ENCODE peak calls at places on chromosome 2, in four cellular contexts. W, H, V and F are unnamed samples.

GRCh38 chr2:156322681-156323211 is 9.8 kb downstream of the NR4A2 start:
- DNase-seq in H (no peak), W (no peak), V (no peak), F (no peak)

GRCh38 chr2:239311132-239312040 is 89.4 kb downstream of the HDAC4 start:
- DNase-seq in W (no peak), V (no peak), H (no peak), F (no peak)

GRCh38 chr2:239676716-239677454 is 276.1 kb upstream of the HDAC4 start:
- DNase-seq in H (no peak), V (no peak), W (no peak), F (no peak)

GRCh38 chr2:240362216-240362755 is 73.2 kb upstream of the GPC1 start:
- DNase-seq in V (no peak), H (no peak), W (no peak), F (no peak)

GRCh38 chr2:72864500-72864899 is 22.7 kb upstream of the SPR start:
- DNase-seq in W (no peak), V (no peak), H (peak), F (no peak)

GRCh38 chr2:120344991-120345975 is 653 bp upstream of the INHBB start:
- DNase-seq in W (no peak), V (no peak), H (no peak), F (no peak)

GRCh38 chr2:29966256-29966655 is 44.9 kb upstream of the ALK start:
- DNase-seq in H (no peak), V (no peak), W (no peak), F (no peak)

GRCh38 chr2:11788725-11789124 is 42.3 kb downstream of the LPIN1 start:
- DNase-seq in H (no peak), W (no peak), V (no peak), F (no peak)

GRCh38 chr2:48346124-48346536 is 183.8 kb upstream of the STON1 start:
- DNase-seq in W (peak), H (peak), V (no peak), F (no peak)

GRCh38 chr2:20012282-20013060 is at the start of gene MATN3:
- DNase-seq in V (no peak), W (no peak), H (peak), F (peak)

GRCh38 chr2:84493494-84493893 is 22.8 kb upstream of the DNAH6 start:
- DNase-seq in W (no peak), H (peak), V (no peak), F (no peak)

GRCh38 chr2:104844813-104845551 is 8.9 kb upstream of the POU3F3 start:
- DNase-seq in V (no peak), W (no peak), H (no peak), F (no peak)

GRCh38 chr2:118118479-118118878 is 30.2 kb downstream of the INSIG2 start:
- DNase-seq in V (no peak), W (no peak), H (no peak), F (no peak)

GRCh38 chr2:66853585-66853984 is 418.7 kb downstream of the MEIS1 start:
- DNase-seq in W (no peak), H (no peak), V (no peak), F (no peak)

GRCh38 chr2:22703286-22703925 is 681.6 kb upstream of the KLHL29 start:
- DNase-seq in H (no peak), W (no peak), V (no peak), F (no peak)

GRCh38 chr2:1088941-1089340 is 138.3 kb downstream of the SNTG2 start:
- DNase-seq in V (no peak), H (no peak), W (no peak), F (no peak)

GRCh38 chr2:46268196-46268595 is 29.0 kb upstream of the EPAS1 start:
- DNase-seq in W (no peak), V (no peak), H (peak), F (no peak)